ENCODE peak calls at places on chromosomes 12 and 14, in six cellular contexts. O is bronchial epithelial cell, L is cardiac muscle cell, Q is natural killer cell, F is fibroblast of pulmonary artery, Z is Calu3. G is an unnamed sample.

GRCh38 chr12:68536885-68537284 is 73.8 kb upstream of the RAP1B start:
- DNase-seq in L (peak), Z (no peak), Q (no peak), O (no peak), F (peak), G (no peak)

GRCh38 chr14:69625299-69626131 is 14.1 kb downstream of the SUSD6 start:
- DNase-seq in Z (no peak), O (no peak), L (peak), F (peak), Q (peak), G (no peak)

GRCh38 chr12:84077692-84078091 is 834.9 kb downstream of the SLC6A15 start:
- DNase-seq in L (peak), O (no peak), Z (no peak), F (no peak), Q (no peak), G (no peak)

GRCh38 chr12:103944964-103945363 is 14.8 kb downstream of the HSP90B1 start:
- DNase-seq in Z (no peak), O (no peak), L (no peak), Q (no peak), F (no peak), G (no peak)

GRCh38 chr12:127306604-127307215 is 960.3 kb upstream of the TMEM132C start:
- DNase-seq in Z (no peak), F (peak), Q (no peak), O (no peak), L (no peak), G (peak)

GRCh38 chr12:69163681-69164362 is 75.5 kb upstream of the CPSF6 start:
- DNase-seq in O (no peak), L (no peak), Q (no peak), F (no peak), Z (no peak), G (no peak)

GRCh38 chr14:98889107-98889835 is 382.7 kb downstream of the BCL11B start:
- DNase-seq in Q (no peak), Z (no peak), F (no peak), O (no peak), L (no peak), G (no peak)

GRCh38 chr12:63362166-63362565 is 211.2 kb upstream of the AVPR1A start:
- DNase-seq in F (no peak), L (no peak), O (no peak), Z (no peak), Q (no peak), G (no peak)

GRCh38 chr12:1932264-1932777 is 13.9 kb upstream of the CACNA2D4 start:
- DNase-seq in F (no peak), Z (no peak), Q (no peak), O (no peak), L (peak), G (no peak)

GRCh38 chr12:47107446-47107845 is 27.7 kb upstream of the AMIGO2 start:
- DNase-seq in Z (no peak), O (no peak), Q (no peak), F (no peak), L (no peak), G (no peak)

GRCh38 chr14:69651653-69652052 is 40.3 kb downstream of the SUSD6 start:
- DNase-seq in O (peak), F (no peak), Z (no peak), Q (no peak), L (no peak), G (no peak)

GRCh38 chr12:82359115-82359478 is 768 bp downstream of the METTL25 start:
- DNase-seq in L (peak), Z (peak), Q (no peak), F (no peak), O (peak), G (no peak)

GRCh38 chr12:130872179-130873096 is 572 bp downstream of the RAN start:
- DNase-seq in Q (peak), F (peak), L (peak), Z (peak), O (no peak), G (no peak)

DNA sequence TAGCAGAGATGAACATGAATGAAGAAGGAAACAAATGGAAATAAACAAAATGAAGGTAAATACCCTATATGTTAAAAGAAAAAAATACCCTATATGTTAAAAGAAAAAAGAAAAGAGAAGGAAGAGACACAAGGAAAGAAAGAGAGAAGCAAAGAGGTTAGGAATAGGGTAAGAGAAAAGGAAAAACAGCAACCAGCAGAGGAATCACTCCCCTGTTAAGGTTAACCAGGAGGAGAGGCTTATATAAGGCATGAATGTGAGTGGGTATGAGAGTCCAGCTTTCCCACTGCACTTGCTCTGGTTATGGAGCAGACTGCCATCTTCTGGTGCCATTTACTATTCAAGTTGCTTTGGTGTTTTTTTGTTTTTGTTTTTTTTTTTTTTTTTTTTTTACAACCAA is 3.1 kb downstream of the PPP1R3E start:
- DNase-seq in Z (no peak), L (peak), Q (no peak), O (peak), F (peak), G (peak)
- TF ChIP-seq CTCF in Z (no peak), L (peak), Q (peak), O (peak), F (peak), G (peak)

GRCh38 chr14:54566410-54567223 is at the start of gene SAMD4A:
- DNase-seq in F (peak), Z (peak), Q (peak), L (peak), O (peak), G (peak)

GRCh38 chr14:54566152-54566409 is 847 bp upstream of the SAMD4A start:
- DNase-seq in O (no peak), F (no peak), Q (no peak), L (no peak), Z (no peak), G (no peak)

GRCh38 chr14:54564071-54564798 is 2.7 kb upstream of the SAMD4A start:
- DNase-seq in L (peak), Q (no peak), F (peak), Z (no peak), O (peak), G (no peak)

GRCh38 chr14:54564799-54565235 is 2.1 kb upstream of the SAMD4A start:
- DNase-seq in Q (peak), Z (no peak), F (peak), L (peak), O (peak), G (peak)

DNA sequence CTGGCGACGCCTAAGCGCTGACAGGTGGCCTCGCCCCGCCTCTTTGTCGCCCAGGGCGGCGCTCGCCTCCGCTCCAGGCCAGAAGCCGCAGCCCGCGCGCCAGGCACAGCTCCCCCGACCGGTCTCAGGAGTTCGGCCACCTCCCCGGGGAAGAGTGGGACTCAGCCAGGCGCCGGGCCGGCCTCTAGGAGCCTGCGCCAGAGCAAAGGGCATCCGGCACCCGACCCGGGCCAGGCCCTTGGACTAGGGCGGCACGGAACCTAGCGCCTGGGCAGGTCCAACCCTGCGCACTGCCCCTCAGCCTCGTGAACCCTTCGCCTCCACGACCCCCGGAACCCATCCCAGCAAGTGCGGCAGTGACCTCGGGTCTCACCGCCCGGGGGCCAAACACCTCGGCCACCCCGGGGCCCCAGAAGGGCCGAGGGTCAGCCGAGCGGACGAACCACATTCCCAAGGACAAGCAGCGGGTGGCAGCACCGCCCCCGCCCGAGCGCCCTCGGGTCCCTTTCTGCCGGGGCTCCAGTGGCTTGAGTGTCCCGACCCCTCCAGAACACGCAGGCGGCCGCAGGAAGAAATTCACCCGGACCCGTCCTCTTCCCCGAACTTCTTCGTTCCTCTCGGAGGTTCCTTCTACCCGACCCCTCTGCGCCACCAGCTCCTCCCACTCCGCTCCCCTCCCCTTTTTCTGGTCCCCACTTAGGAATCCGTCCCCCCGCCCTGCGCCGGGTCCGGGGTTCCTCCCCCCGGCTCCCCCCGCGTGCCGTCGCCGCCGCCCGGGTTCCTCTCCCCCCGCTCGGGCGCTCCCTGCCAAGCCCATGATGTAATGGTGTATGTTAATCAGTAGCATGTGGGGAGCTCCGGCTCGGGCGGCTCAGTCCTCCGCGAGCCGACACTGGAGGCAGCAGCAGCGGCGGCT is 1.4 kb upstream of the SAMD4A start:
- DNase-seq in L (peak), O (peak), F (peak), Q (peak), Z (peak), G (peak)
- TF ChIP-seq CTCF in L (peak), O (no peak), F (peak), Q (no peak), Z (no peak), G (peak)

GRCh38 chr12:120853188-120853587 is 51.0 kb downstream of the SPPL3 start:
- DNase-seq in F (peak), Q (no peak), L (no peak), O (peak), Z (no peak), G (peak)
- TF ChIP-seq CTCF in F (no peak), Q (no peak), L (no peak), O (no peak), Z (no peak), G (no peak)

DNA sequence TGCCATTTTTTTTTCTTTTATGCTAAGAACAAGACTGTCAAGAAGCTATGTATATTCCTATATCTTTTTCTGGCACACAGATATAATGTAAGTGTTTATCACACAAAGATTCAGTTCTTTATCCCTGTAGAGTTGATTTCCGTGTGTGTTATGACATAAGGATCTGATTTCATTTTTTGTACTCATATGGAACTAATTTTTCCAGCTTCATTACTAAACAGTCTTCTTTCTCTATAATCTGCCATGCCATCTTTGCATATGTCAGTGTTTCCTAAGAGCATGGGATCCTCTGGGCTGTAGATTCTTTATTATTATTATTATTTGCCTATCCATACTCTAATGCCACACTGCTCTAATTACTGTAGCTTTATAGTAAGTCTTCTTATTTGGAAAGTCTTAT is 593.1 kb upstream of the ATP2B1 start:
- DNase-seq in Q (no peak), L (no peak), O (no peak), F (no peak), Z (no peak), G (no peak)
- TF ChIP-seq CTCF in Q (no peak), L (no peak), O (no peak), F (no peak), Z (no peak), G (no peak)

GRCh38 chr12:29240441-29240840 is 91.4 kb downstream of the FAR2 start:
- DNase-seq in O (peak), F (no peak), Z (no peak), L (no peak), Q (no peak), G (no peak)

GRCh38 chr12:29239336-29239735 is 90.3 kb downstream of the FAR2 start:
- DNase-seq in Q (no peak), L (no peak), Z (no peak), F (no peak), O (no peak), G (no peak)

GRCh38 chr12:29242921-29243431 is 93.9 kb downstream of the FAR2 start:
- DNase-seq in F (no peak), L (no peak), Z (no peak), O (peak), Q (no peak), G (no peak)

GRCh38 chr12:29238822-29239291 is 89.8 kb downstream of the FAR2 start:
- DNase-seq in F (peak), O (peak), Z (no peak), Q (no peak), L (no peak), G (no peak)

GRCh38 chr12:29241821-29242591 is 92.9 kb downstream of the FAR2 start:
- DNase-seq in L (peak), Q (no peak), Z (peak), F (peak), O (peak), G (peak)
- TF ChIP-seq CTCF in L (peak), Q (no peak), Z (no peak), F (peak), O (no peak), G (no peak)

DNA sequence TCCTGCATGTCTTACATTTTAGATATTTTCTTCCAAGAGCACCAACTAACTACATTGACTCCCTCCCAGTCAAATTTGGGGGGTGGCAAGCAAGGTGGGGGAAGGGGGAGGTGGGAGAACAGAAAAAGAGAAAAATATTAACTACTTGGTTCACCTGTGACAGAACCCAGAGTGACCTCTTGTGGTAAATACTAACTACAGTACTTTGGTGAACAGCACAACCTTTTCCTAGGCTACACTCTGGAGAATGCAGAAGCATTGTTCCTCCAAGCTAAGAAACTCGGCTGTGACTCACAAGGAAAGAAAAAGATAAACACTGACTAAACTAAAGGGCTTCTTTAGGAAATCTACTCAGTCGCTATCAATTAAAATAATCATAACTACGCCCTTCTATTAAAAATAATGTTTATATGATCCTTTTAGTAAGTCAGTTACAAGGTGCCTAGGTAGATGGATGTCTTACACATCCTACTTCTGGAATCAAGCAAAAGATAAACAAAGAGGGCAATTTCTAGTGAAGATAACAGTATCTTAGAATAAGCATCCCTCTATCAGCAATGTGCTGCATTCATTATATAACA is 5.4 kb downstream of the KCNH5 start:
- DNase-seq in O (peak), Q (no peak), L (peak), Z (peak), F (peak), G (peak)
- TF ChIP-seq CTCF in O (peak), Q (no peak), L (peak), Z (peak), F (peak), G (peak)

GRCh38 chr12:95956557-95957145 is 13.5 kb downstream of the AMDHD1 start:
- DNase-seq in Q (no peak), Z (no peak), O (no peak), L (no peak), F (no peak), G (no peak)

GRCh38 chr12:95955549-95956159 is 12.5 kb downstream of the AMDHD1 start:
- DNase-seq in O (no peak), Q (no peak), L (no peak), F (no peak), Z (no peak), G (no peak)

GRCh38 chr12:95963104-95963503 is 20.0 kb downstream of the AMDHD1 start:
- DNase-seq in L (no peak), O (no peak), Z (peak), Q (no peak), F (no peak), G (no peak)

GRCh38 chr12:95960241-95960640 is 17.1 kb downstream of the AMDHD1 start:
- DNase-seq in Q (no peak), F (no peak), Z (no peak), L (no peak), O (no peak), G (no peak)

DNA sequence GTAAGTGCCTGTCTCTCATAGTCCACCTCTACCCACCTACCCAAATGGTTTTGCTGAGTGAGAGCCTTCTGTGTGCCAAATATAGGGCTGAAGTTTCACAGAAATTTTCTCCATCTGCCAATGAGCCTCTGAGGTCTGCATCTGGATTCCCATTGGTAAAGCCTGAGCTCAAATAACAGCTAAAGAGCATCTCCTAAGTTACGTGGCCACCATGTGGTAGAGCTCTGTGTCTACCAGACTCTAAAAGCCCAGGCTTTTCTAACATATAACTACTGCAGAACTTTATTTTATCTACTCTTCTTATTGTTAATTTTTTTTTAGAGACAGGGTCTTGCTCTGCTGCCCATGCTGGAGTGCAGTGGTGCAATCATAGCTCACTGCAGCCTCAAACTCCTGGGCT is 16.0 kb downstream of the AMDHD1 start:
- DNase-seq in O (no peak), Q (no peak), F (peak), Z (peak), L (peak), G (peak)
- TF ChIP-seq CTCF in O (no peak), Q (no peak), F (no peak), Z (no peak), L (no peak), G (peak)

GRCh38 chr12:121839106-121839992 is 19.3 kb downstream of the HPD start:
- DNase-seq in L (peak), Q (peak), O (peak), F (peak), Z (peak), G (peak)
- TF ChIP-seq CTCF in L (peak), Q (no peak), O (peak), F (peak), Z (no peak), G (peak)

DNA sequence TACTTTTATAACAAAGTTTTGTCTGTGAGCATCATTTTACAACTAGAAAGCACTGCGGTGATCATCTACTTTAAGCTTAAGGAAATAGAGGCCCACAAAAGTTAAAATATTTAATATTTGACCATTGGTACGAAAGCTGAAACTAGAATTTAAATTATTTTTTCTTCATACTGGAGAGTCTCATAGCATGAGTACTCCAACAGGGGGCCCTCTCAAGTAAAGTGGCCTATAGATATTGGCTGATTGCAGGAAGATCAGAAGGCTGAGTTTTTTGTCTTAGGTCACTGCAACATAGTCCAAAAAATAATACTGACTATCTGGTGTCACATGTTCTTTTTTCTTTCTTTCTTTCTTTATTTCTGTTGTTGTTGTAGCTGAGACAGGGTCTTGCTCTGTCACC is 75.3 kb upstream of the ZDHHC17 start:
- DNase-seq in Q (no peak), Z (no peak), L (no peak), F (no peak), O (no peak), G (no peak)
- TF ChIP-seq CTCF in Q (peak), Z (peak), L (peak), F (peak), O (no peak), G (peak)

G was measured in HFFc6.